ENCODE peak calls at places on chromosomes 7 and 10, in four cellular contexts. G, C, D and O are unnamed samples.
A peak's percentile ranks its signal among the peaks of the same experiment; 100 is the strongest.

GRCh38 chr10:117536862-117537435 is 5.6 kb upstream of the EMX2 start:
- DNase-seq in D (peak; percentile 64), G (no peak), C (no peak), O (no peak)

GRCh38 chr7:107948645-107949442 is 54.1 kb downstream of the LAMB1 start:
- DNase-seq in D (no peak), C (peak; percentile 83), G (no peak), O (no peak)

GRCh38 chr7:156907656-156908055 is 14.7 kb upstream of the LMBR1 start:
- DNase-seq in C (no peak), G (no peak), D (no peak), O (no peak)

GRCh38 chr10:35194471-35194870 is 67.8 kb downstream of the CREM start:
- DNase-seq in G (no peak), D (no peak), C (no peak), O (no peak)

GRCh38 chr7:71343821-71344341 is 211.9 kb downstream of the GALNT17 start:
- DNase-seq in D (peak; percentile 19), C (no peak), G (no peak), O (no peak)

GRCh38 chr7:148318838-148319237 is 271.7 kb upstream of the C7orf33 start:
- DNase-seq in D (no peak), G (no peak), C (no peak), O (no peak)

GRCh38 chr10:123563581-123563855 is 102.6 kb upstream of the GPR26 start:
- DNase-seq in D (no peak), C (no peak), G (no peak), O (no peak)

GRCh38 chr7:141866974-141867373 is 25.7 kb upstream of the PRSS37 start:
- DNase-seq in D (no peak), C (no peak), G (no peak), O (no peak)

GRCh38 chr7:141891338-141891737 is 24.9 kb upstream of the OR9A4 start:
- DNase-seq in G (no peak), C (no peak), D (no peak), O (no peak)

GRCh38 chr10:66980276-66980675 is 54.4 kb downstream of the LRRTM3 start:
- DNase-seq in G (no peak), D (no peak), C (no peak), O (no peak)

GRCh38 chr7:70346844-70347462 is 748.7 kb downstream of the AUTS2 start:
- DNase-seq in C (no peak), D (no peak), G (no peak), O (no peak)

GRCh38 chr7:36717596-36717995 is 6.7 kb downstream of the AOAH start:
- DNase-seq in D (no peak), C (no peak), G (no peak), O (no peak)

GRCh38 chr10:35041502-35041879 is 48.6 kb downstream of the CUL2 start:
- DNase-seq in D (no peak), C (no peak), G (no peak), O (no peak)

GRCh38 chr10:71724539-71724938 is 5.0 kb upstream of the C10orf105 start:
- DNase-seq in C (no peak), D (no peak), G (no peak), O (no peak)

GRCh38 chr10:112159469-112159868 is 24.1 kb downstream of the GPAM start:
- DNase-seq in G (no peak), C (no peak), D (no peak), O (no peak)

GRCh38 chr10:132170561-132171361 is 16.0 kb upstream of the DPYSL4 start:
- DNase-seq in C (no peak), D (no peak), G (peak; percentile 39), O (no peak)

GRCh38 chr10:91610919-91611318 is 22.0 kb downstream of the PPP1R3C start:
- DNase-seq in C (no peak), D (no peak), G (no peak), O (no peak)

GRCh38 chr7:17991866-17992648 is 35.6 kb downstream of the PRPS1L1 start:
- DNase-seq in G (no peak), D (no peak), C (no peak), O (no peak)

GRCh38 chr7:29328050-29328449 is 133.5 kb downstream of the CHN2 start:
- DNase-seq in D (no peak), G (no peak), C (no peak), O (no peak)

GRCh38 chr10:7054915-7055314 is 355.9 kb downstream of the SFMBT2 start:
- DNase-seq in G (no peak), C (no peak), D (no peak), O (no peak)

GRCh38 chr10:57023626-57024025 is 662.6 kb upstream of the ZWINT start:
- DNase-seq in D (no peak), G (no peak), C (no peak), O (no peak)

GRCh38 chr7:113289140-113289740 is 170.9 kb upstream of the SMIM30 start:
- DNase-seq in C (no peak), D (no peak), G (no peak), O (no peak)

GRCh38 chr10:72133517-72133916 is 45.2 kb upstream of the SPOCK2 start:
- DNase-seq in C (no peak), D (no peak), G (no peak), O (no peak)

GRCh38 chr7:74183653-74184450 is 9.7 kb downstream of the EIF4H start:
- DNase-seq in D (no peak), G (no peak), C (no peak), O (no peak)

GRCh38 chr7:36215017-36215621 is 62.1 kb downstream of the EEPD1 start:
- DNase-seq in C (no peak), G (no peak), D (no peak), O (no peak)

GRCh38 chr7:70596575-70596891 is 535.4 kb upstream of the GALNT17 start:
- DNase-seq in G (no peak), D (no peak), C (no peak), O (no peak)

GRCh38 chr7:8035647-8036518 is 67.3 kb downstream of the GLCCI1 start:
- DNase-seq in D (no peak), C (no peak), G (no peak), O (no peak)

GRCh38 chr7:104926905-104927454 is 87.0 kb upstream of the KMT2E start:
- DNase-seq in D (no peak), G (no peak), C (no peak), O (no peak)

GRCh38 chr10:124001391-124002260 is 91.8 kb downstream of the CHST15 start:
- DNase-seq in G (no peak), C (peak; percentile 59), D (no peak), O (no peak)

GRCh38 chr7:24038993-24039392 is 245.0 kb upstream of the NPY start:
- DNase-seq in D (no peak), C (no peak), G (no peak), O (no peak)

GRCh38 chr7:104926189-104926904 is 87.7 kb upstream of the KMT2E start:
- DNase-seq in G (no peak), D (no peak), C (no peak), O (no peak)

GRCh38 chr7:26588511-26588910 is 275.9 kb downstream of the SKAP2 start:
- DNase-seq in G (no peak), D (no peak), C (no peak), O (no peak)
- TF ChIP-seq CTCF in G (no peak), D (no peak), C (no peak), O (no peak)

DNA sequence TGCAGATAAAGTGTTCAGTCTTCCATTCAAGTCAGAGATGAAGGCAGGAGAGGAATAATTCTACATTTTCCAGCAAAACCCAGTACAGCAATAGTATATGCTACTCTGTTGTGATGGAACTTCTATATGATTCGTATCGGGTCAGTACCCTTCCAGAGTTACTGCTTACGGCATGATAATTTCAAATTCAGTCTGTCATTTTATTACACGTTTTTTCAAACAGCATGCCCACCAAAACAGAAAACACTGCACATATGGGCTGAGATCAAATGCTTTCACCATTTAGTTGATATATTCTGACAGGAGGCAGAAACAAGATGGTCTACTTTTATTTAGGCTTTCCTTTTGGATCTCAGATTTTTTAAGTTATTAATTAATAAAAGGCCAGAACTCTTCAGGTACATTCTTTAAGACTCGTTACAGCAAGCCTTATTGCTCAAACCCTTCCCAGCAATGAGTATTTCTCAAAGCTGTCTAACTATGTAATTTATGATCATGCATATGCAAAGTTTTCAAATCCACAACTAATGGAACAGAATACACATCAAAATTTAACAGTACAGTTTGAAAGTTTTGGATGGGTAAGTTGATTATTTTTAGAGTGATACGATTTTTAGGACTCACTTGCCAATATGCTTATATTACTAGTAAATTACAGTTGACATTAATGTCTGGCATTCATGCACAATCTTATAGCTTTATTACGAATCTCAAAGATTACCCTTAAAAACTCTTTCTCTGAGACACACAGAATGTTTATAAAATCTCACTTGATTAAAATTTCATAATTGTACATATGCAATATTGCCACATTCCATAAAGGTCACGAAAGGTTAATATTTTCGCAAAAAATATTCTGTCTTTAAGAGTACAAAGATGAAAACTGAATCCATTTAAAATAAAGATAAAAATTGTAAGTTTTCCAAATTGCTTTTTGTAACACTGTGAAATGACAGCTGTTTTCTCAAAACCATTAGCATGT is 91.0 kb downstream of the ANK3 start:
- DNase-seq in G (no peak), D (no peak), C (no peak), O (no peak)
- H3K4me3 ChIP-seq in G (no peak overlapping the region), D (no peak overlapping the region), C (no peak overlapping the region), O (no peak overlapping the region)

GRCh38 chr10:78966844-78967488 is 101.8 kb upstream of the ZMIZ1 start:
- DNase-seq in G (no peak), C (no peak), D (no peak), O (no peak)

GRCh38 chr10:78964274-78964951 is 104.4 kb upstream of the ZMIZ1 start:
- DNase-seq in C (no peak), G (peak; percentile 23), D (no peak), O (no peak)

GRCh38 chr10:78966182-78966787 is 102.5 kb upstream of the ZMIZ1 start:
- DNase-seq in D (no peak), G (peak; percentile 29), C (no peak), O (no peak)

GRCh38 chr10:78963074-78964034 is 105.4 kb upstream of the ZMIZ1 start:
- DNase-seq in G (peak; percentile 58), D (no peak), C (no peak), O (no peak)

DNA sequence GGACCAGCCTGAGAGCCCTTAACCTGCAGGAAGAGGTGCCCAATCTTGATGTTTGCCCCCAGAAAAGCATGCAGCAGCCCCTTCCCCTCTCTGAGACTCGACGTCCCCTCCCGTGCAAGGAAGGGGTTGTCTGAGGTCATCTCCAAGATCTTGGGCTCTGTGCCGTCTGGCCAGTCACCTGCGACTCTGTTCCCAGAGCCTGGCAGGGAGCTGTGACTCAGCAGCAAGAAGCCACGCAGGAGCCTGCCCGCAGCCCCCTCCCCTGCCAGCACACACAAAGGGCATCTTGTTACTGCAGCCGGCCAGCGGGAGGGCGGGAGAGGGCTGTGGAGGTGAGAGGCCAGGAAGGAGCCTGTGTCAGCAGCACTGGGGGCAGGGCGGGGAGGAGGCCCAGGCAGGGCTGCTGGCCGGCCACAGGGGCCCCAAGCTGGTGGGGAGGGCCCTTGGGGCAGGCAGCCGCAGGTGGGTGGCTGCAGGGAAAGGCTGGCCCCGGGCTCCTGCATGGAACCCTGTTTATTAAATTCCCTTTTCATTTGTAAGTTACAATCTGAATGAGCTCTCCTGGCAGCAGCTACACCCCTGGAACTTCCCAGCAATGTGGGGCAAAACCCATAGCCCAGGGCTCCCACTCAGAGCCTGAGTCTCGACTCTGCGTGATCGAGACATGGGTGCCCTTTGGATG is 103.7 kb upstream of the ZMIZ1 start:
- DNase-seq in C (no peak), D (no peak), G (peak; percentile 92), O (no peak)
- H3K4me1 ChIP-seq in C (peaks cover 3% of the 10 kb centered on the region), D (peaks cover 8% of the 10 kb centered on the region), G (peaks cover 24% of the 10 kb centered on the region), O (peaks cover 32% of the 10 kb centered on the region)

DNA sequence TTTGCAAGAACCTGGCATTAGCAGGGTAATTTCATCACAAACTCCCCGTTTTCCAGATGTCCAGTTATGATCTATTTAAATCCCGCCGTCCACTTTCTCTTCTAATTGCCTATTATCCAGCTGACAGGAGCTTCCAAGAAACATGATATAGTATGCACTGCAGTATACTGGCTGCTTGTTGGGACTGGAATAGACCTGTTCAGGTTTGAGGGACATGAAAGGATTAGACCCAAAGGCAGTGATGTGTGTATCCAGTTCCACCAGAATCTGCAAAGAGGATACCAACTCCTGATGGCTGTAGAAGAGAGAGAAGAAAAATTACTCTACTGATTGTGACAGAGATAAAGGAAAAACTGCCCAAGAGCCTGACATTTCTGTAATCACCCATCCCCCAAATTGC is 8.9 kb downstream of the MSS51 start:
- DNase-seq in D (no peak), C (no peak), G (no peak), O (no peak)
- TF ChIP-seq CTCF in D (no peak), C (no peak), G (no peak), O (no peak)